ENCODE peak calls at places on chromosomes 13 and 19, in eight cellular contexts. N is NCI-H1417; U is HFFc6; M is NCI-H460; T is stimulated activated CD8-positive, alpha-beta memory T cell treated with anti-CD3 and anti-CD28 coated beads, Interleukin-2, amount 100 ng/mL, for 48 hours; R is pons; S is omental fat pad; Z is lung. L is an unnamed sample.
A peak's percentile ranks its signal among the peaks of the same experiment; 100 is the strongest.

GRCh38 chr19:1214862-1215731 is 9.5 kb downstream of the STK11 start:
- DNase-seq in N (no peak), U (peak; percentile 61), M (no peak), T (no peak), R (peak; percentile 61), S (no peak), Z (no peak), L (no peak)

GRCh38 chr13:26468203-26468602 is 89.3 kb upstream of the WASF3 start:
- DNase-seq in N (peak; percentile 3), U (no peak), M (no peak), T (no peak), R (no peak), S (no peak), Z (no peak), L (no peak)

GRCh38 chr19:2041686-2042484 is 9.2 kb downstream of the MKNK2 start:
- DNase-seq in N (peak; percentile 96), U (no peak), M (peak; percentile 90), T (peak; percentile 100), R (peak; percentile 90), S (peak; percentile 87), Z (peak; percentile 97), L (peak; percentile 85)

GRCh38 chr19:50489461-50490011 is 12.9 kb upstream of the GARIN5A start:
- DNase-seq in N (no peak), U (no peak), M (no peak), T (no peak), R (no peak), S (no peak), Z (no peak), L (no peak)

GRCh38 chr13:99422556-99423220 is 78.6 kb upstream of the TM9SF2 start:
- DNase-seq in N (no peak), U (no peak), M (no peak), T (no peak), R (no peak), S (no peak), Z (no peak), L (no peak)

GRCh38 chr19:23914402-23915286 is at the start of gene ZNF726:
- DNase-seq in N (peak; percentile 85), U (peak; percentile 85), M (no peak), T (peak; percentile 67), R (peak; percentile 98), S (peak; percentile 65), Z (peak; percentile 93), L (peak; percentile 96)

GRCh38 chr13:99363391-99363790 is 56.2 kb upstream of the GPR183 start:
- DNase-seq in N (no peak), U (no peak), M (no peak), T (no peak), R (no peak), S (no peak), Z (no peak), L (no peak)

GRCh38 chr13:47000166-47000565 is 103.3 kb upstream of the HTR2A start:
- DNase-seq in N (peak; percentile 44), U (no peak), M (no peak), T (no peak), R (no peak), S (no peak), Z (no peak), L (no peak)

GRCh38 chr13:33087091-33087490 is 70.9 kb downstream of the KL start:
- DNase-seq in N (no peak), U (no peak), M (no peak), T (no peak), R (no peak), S (no peak), Z (no peak), L (peak; percentile 40)

GRCh38 chr13:50676602-50677001 is 166.9 kb downstream of the DLEU7 start:
- DNase-seq in N (no peak), U (peak; percentile 69), M (peak; percentile 51), T (no peak), R (peak; percentile 34), S (no peak), Z (no peak), L (peak; percentile 89)

GRCh38 chr13:72920097-72920496 is 138.2 kb downstream of the PIBF1 start:
- DNase-seq in N (no peak), U (peak; percentile 57), M (no peak), T (no peak), R (peak; percentile 27), S (no peak), Z (no peak), L (no peak)

GRCh38 chr19:14039181-14039580 is 7.6 kb downstream of the IL27RA start:
- DNase-seq in N (no peak), U (no peak), M (no peak), T (no peak), R (no peak), S (no peak), Z (no peak), L (no peak)

GRCh38 chr19:1237754-1238372 is at the start of gene CBARP:
- DNase-seq in N (peak; percentile 54), U (no peak), M (no peak), T (no peak), R (no peak), S (no peak), Z (no peak), L (no peak)

GRCh38 chr13:86567119-86567518 is 767.9 kb upstream of the SLITRK6 start:
- DNase-seq in N (no peak), U (no peak), M (no peak), T (no peak), R (no peak), S (no peak), Z (no peak), L (no peak)

GRCh38 chr13:40432018-40432978 is 234.1 kb downstream of the FOXO1 start:
- DNase-seq in N (no peak), U (no peak), M (no peak), T (no peak), R (no peak), S (no peak), Z (no peak), L (no peak)

GRCh38 chr19:5563941-5564612 is 3.7 kb downstream of the TINCR start:
- DNase-seq in N (peak; percentile 53), U (peak; percentile 74), M (no peak), T (no peak), R (no peak), S (no peak), Z (no peak), L (peak; percentile 23)

GRCh38 chr19:57171551-57172081 is 4.3 kb upstream of the DUXA start:
- DNase-seq in N (no peak), U (no peak), M (no peak), T (no peak), R (peak; percentile 47), S (no peak), Z (no peak), L (peak; percentile 28)

GRCh38 chr13:84844473-84844872 is 954.7 kb downstream of the SLITRK6 start:
- DNase-seq in N (peak; percentile 82), U (peak; percentile 13), M (peak; percentile 42), T (no peak), R (peak; percentile 26), S (no peak), Z (no peak), L (no peak)

GRCh38 chr19:46490774-46491173 is 4.9 kb downstream of the PNMA8B start:
- DNase-seq in N (no peak), U (no peak), M (no peak), T (no peak), R (no peak), S (no peak), Z (no peak), L (no peak)

GRCh38 chr13:20902438-20903163 is at the start of gene XPO4:
- DNase-seq in N (peak; percentile 81), U (peak; percentile 63), M (peak; percentile 58), T (peak; percentile 73), R (peak; percentile 37), S (peak; percentile 44), Z (peak; percentile 76), L (peak; percentile 65)

GRCh38 chr13:77138813-77139212 is 111.9 kb upstream of the FBXL3 start:
- DNase-seq in N (no peak), U (no peak), M (no peak), T (no peak), R (no peak), S (no peak), Z (no peak), L (no peak)

GRCh38 chr13:22926176-22927007 is 254.4 kb upstream of the SGCG start:
- DNase-seq in N (no peak), U (no peak), M (peak; percentile 43), T (no peak), R (no peak), S (no peak), Z (peak; percentile 79), L (no peak)

GRCh38 chr13:40388617-40389016 is 277.8 kb downstream of the FOXO1 start:
- DNase-seq in N (no peak), U (peak; percentile 36), M (no peak), T (peak; percentile 53), R (no peak), S (no peak), Z (no peak), L (peak; percentile 47)

GRCh38 chr13:109361562-109361961 is 424.8 kb downstream of the IRS2 start:
- DNase-seq in N (no peak), U (no peak), M (no peak), T (no peak), R (peak; percentile 77), S (no peak), Z (no peak), L (no peak)

GRCh38 chr13:99055286-99056073 is 77.6 kb upstream of the DOCK9 start:
- DNase-seq in N (no peak), U (no peak), M (no peak), T (no peak), R (peak; percentile 12), S (no peak), Z (no peak), L (no peak)

L was measured in brain microvascular endothelial cell.